ENCODE peak calls at places on chromosomes 13 and 19, in four cellular contexts. F is cardiac muscle cell, V is colonic mucosa, Z is suprapubic skin. M is an unnamed sample. For H3K4me1, the result is how much of the 10 kb centered on the place peaks cover.

GRCh38 chr13:24557121-24557520 is 44.5 kb upstream of the PARP4 start:
- DNase-seq in F (peak), V (no peak), Z (no peak), M (no peak)

GRCh38 chr19:1933245-1933644 is 7.7 kb upstream of the CSNK1G2 start:
- DNase-seq in F (no peak), V (no peak), Z (no peak), M (no peak)

GRCh38 chr13:110826861-110827672 is 87.8 kb downstream of the ANKRD10 start:
- DNase-seq in F (no peak), V (no peak), Z (no peak), M (no peak)

GRCh38 chr13:79346300-79346914 is 59.6 kb downstream of the RBM26 start:
- DNase-seq in F (no peak), V (no peak), Z (no peak), M (no peak)

GRCh38 chr19:45059258-45059965 is 16.9 kb downstream of the ZNF296 start:
- DNase-seq in F (peak), V (peak), Z (no peak), M (no peak)

GRCh38 chr19:33492090-33492489 is 29.5 kb downstream of the PEPD start:
- DNase-seq in F (no peak), V (no peak), Z (no peak), M (peak)

GRCh38 chr19:9615828-9616227 is 5.2 kb downstream of the ZNF561 start:
- DNase-seq in F (no peak), V (no peak), Z (no peak), M (no peak)

GRCh38 chr13:51502206-51502651 is 49.4 kb upstream of the INTS6 start:
- DNase-seq in F (no peak), V (no peak), Z (no peak), M (no peak)

GRCh38 chr19:46959962-46960556 is 59.6 kb upstream of the NPAS1 start:
- DNase-seq in F (no peak), V (no peak), Z (no peak), M (no peak)

GRCh38 chr13:40069173-40070044 is 413.9 kb downstream of the COG6 start:
- DNase-seq in F (peak), V (peak), Z (peak), M (no peak)

GRCh38 chr19:28883241-28883693 is 329.7 kb downstream of the UQCRFS1 start:
- DNase-seq in F (peak), V (no peak), Z (peak), M (no peak)

GRCh38 chr13:42047561-42048322 is 706 bp upstream of the DGKH start:
- DNase-seq in F (peak), V (peak), Z (peak), M (no peak)

GRCh38 chr19:42283248-42284065 is 14.4 kb downstream of the CIC start:
- DNase-seq in F (peak), V (peak), Z (peak), M (peak)

GRCh38 chr19:42272989-42273406 is 3.9 kb downstream of the CIC start:
- DNase-seq in F (no peak), V (no peak), Z (peak), M (peak)

GRCh38 chr13:40666905-40667621 is 622 bp upstream of the FOXO1 start:
- DNase-seq in F (no peak), V (peak), Z (peak), M (no peak)

GRCh38 chr19:38281820-38282566 is 17.6 kb downstream of the SPINT2 start:
- DNase-seq in F (no peak), V (no peak), Z (no peak), M (no peak)

DNA sequence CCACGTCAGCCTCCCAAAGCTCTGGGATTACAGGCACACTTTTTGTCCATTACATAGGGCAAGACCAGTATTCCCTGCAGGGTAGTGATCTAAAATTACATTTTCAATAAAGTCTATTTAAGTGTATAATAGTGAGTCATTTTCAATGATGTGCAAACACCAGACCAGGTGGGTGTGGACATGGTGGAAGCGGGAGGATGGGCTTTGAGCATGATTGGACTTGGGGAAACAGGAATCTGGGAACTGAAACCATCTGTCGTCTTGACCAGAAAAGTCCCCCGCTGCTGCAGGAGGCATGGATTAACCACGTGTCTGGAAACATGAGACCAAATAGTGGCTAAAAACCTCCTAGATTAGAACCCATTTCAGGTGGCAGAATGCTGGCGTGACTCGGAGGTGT is 4.9 kb downstream of the FXYD3 start:
- DNase-seq in F (peak), V (peak), Z (no peak), M (peak)
- H3K4me1 ChIP-seq in F (under half), V (under half), Z (half or more), M (half or more)

GRCh38 chr19:52187407-52187806 is 2.4 kb upstream of the PPP2R1A start:
- DNase-seq in F (no peak), V (no peak), Z (no peak), M (no peak)

GRCh38 chr19:52191374-52191773 is 1.5 kb downstream of the PPP2R1A start:
- DNase-seq in F (no peak), V (peak), Z (no peak), M (no peak)

GRCh38 chr19:52190679-52191293 is 934 bp downstream of the PPP2R1A start:
- DNase-seq in F (peak), V (peak), Z (peak), M (no peak)

GRCh38 chr19:52189745-52190678 is at the start of gene PPP2R1A:
- DNase-seq in F (peak), V (peak), Z (peak), M (peak)

DNA sequence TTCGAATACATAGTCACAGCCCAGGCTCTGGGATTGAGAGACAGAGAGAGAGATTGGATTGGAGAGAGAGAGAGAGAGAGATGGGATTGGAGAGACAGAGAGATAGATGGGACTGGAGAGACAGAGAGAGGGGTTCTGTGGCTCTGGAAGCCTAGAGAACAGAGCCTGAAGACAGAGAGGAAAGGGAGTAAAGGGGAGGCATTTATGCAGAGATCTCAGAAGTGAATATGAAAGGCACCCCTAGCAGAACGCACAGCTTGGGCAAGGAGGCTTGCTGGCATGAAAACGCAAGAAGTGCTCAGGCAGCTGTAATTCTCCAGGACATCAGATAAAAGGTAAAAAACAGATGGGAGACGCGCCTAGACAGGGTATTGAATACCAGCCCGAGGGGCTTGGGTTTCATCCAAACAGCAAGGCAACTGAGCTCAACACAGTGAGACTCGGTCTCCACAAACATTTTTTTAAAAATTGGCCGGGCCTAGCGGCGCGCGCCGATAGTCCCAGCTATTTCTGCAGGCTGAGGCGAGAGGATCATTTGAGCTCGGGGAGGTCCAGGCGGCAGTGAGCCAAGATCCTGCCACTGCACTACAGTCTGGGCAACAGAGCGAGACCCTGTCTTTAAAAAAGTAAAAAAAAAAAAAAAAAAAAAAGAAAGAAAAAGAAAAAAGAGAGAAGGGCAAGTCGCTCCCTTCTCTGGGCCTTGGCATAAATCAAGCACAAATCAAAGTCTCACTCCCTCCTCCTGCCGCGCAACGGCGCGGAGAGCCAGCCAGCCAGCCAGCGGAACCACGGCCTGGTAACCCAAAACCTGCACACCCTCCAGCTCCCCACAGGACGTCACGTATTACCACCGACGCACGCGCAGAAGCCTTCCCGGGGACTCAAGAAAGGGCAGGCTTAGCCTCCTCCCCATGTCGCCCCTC is 769 bp upstream of the PPP2R1A start:
- DNase-seq in F (no peak), V (peak), Z (peak), M (no peak)
- TF ChIP-seq CTCF in F (no peak), V (no peak), Z (no peak), M (no peak)

GRCh38 chr13:30698488-30699005 is 36.8 kb upstream of the ALOX5AP start:
- DNase-seq in F (no peak), V (no peak), Z (no peak), M (no peak)
- H3K4me3 ChIP-seq in F (no peak), V (no peak), Z (no peak), M (no peak)

GRCh38 chr13:22793598-22794134 is 387.1 kb upstream of the SGCG start:
- DNase-seq in F (no peak), V (no peak), Z (no peak), M (no peak)
- H3K4me1 ChIP-seq in F (under half), V (under half), Z (under half), M (under half)

M was measured in RWPE2.